ENCODE peak calls at places on chromosomes 16 and 17, in ten cellular contexts. P is mammary epithelial cell, M is lower lobe of right lung, E is fibroblast of lung, T is hepatocyte, X is brain microvascular endothelial cell, B is heart left ventricle, R is A549, V is suprapubic skin, Q is gastrocnemius medialis. I is an unnamed sample.

GRCh38 chr17:28983286-28984240 is 22.3 kb downstream of the SEZ6 start:
- DNase-seq in B (no peak), P (no peak), M (no peak), R (no peak), V (no peak), Q (no peak), X (no peak), T (no peak), E (no peak), I (no peak)

GRCh38 chr17:82082456-82082855 is 15.6 kb downstream of the FASN start:
- DNase-seq in E (no peak), Q (no peak), M (no peak), B (no peak), V (no peak), R (no peak), X (no peak), P (no peak), T (no peak), I (no peak)

GRCh38 chr17:38601539-38602351 is 4.0 kb downstream of the SRCIN1 start:
- DNase-seq in T (peak; percentile 82), B (no peak), E (no peak), M (no peak), X (no peak), Q (no peak), R (peak; percentile 51), P (no peak), V (no peak), I (no peak)

GRCh38 chr17:44608732-44609435 is 47.4 kb upstream of the MEIOC start:
- DNase-seq in E (no peak), M (no peak), P (no peak), X (no peak), T (no peak), R (no peak), V (no peak), B (no peak), Q (no peak), I (no peak)

GRCh38 chr17:64099543-64099942 is 30.4 kb downstream of the ERN1 start:
- DNase-seq in T (no peak), Q (no peak), R (no peak), X (no peak), V (no peak), P (no peak), M (no peak), B (no peak), E (no peak), I (no peak)

GRCh38 chr16:27355610-27356009 is 41.8 kb downstream of the IL4R start:
- DNase-seq in Q (peak; percentile 19), R (peak; percentile 64), M (peak; percentile 64), B (peak; percentile 55), V (no peak), E (peak; percentile 39), P (no peak), T (no peak), X (peak; percentile 53), I (no peak)

GRCh38 chr17:38579934-38580333 is 25.8 kb downstream of the SRCIN1 start:
- DNase-seq in B (peak; percentile 46), X (peak; percentile 14), R (peak; percentile 68), V (no peak), Q (no peak), T (peak; percentile 77), P (peak; percentile 44), M (peak; percentile 67), E (no peak), I (no peak)

GRCh38 chr17:19354123-19354522 is 8.4 kb downstream of the B9D1 start:
- DNase-seq in X (peak; percentile 80), E (peak; percentile 87), P (peak; percentile 64), Q (no peak), B (no peak), M (no peak), V (no peak), R (peak; percentile 53), T (no peak), I (peak; percentile 86)

GRCh38 chr17:76544123-76544915 is 4.5 kb downstream of the PRCD start:
- DNase-seq in B (peak; percentile 80), R (no peak), M (no peak), P (no peak), E (no peak), Q (no peak), T (peak; percentile 51), X (no peak), V (peak; percentile 61), I (no peak)

GRCh38 chr16:66924527-66925321 is 611 bp downstream of the RRAD start:
- DNase-seq in B (peak; percentile 70), X (no peak), V (no peak), R (no peak), P (no peak), M (peak; percentile 67), E (no peak), T (peak; percentile 75), Q (peak; percentile 67), I (no peak)

GRCh38 chr16:90042946-90043514 is 23.8 kb upstream of the DBNDD1 start:
- DNase-seq in M (no peak), X (no peak), R (no peak), Q (no peak), P (no peak), E (no peak), T (no peak), V (no peak), B (no peak), I (no peak)

DNA sequence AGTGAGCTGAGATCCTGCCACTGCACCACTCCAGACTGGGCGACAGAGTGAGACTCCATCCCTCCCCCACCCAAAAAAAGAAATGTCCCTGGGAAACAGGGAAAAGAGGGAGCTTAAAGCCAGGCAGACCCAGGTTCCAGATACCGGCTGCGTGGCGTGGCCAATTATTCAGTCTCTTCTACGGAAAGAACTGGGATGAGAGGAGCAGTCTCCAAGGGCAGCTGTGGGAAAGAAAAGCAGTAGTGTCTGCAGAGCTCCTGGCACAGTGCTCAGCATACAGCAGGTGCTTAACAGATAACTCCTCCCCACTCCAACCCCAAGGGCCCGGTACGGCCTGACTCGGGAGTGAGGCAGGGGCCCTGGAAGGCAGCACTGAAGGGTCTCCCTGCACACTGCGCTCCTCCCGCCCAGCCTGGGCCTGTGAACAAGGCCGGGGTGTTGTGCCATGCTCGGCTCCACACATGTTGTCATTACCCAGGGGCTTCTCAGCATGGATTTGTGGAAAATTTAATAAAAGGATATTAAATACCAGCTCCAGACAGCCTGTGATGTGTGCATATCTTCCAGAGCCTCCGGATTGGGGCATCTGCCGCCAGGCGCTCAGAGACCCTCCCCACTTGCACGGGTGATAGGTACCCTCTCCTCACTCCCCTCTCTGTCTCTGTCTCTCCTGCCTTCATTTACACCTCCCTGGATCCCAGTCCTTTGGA is 17.6 kb upstream of the SPPL2C start:
- DNase-seq in X (no peak), R (no peak), B (no peak), P (no peak), E (no peak), V (no peak), Q (no peak), M (no peak), T (no peak), I (no peak)
- H3K4me3 ChIP-seq in X (no peak overlapping the region), R (no peak overlapping the region), B (no peak overlapping the region), P (no peak overlapping the region), E (no peak overlapping the region), V (no peak overlapping the region), Q (no peak overlapping the region), M (no peak overlapping the region), T (no peak overlapping the region), I (no peak overlapping the region)

GRCh38 chr16:25258856-25259179 is 1.2 kb upstream of the ZKSCAN2 start:
- DNase-seq in E (no peak), M (no peak), Q (no peak), R (no peak), P (no peak), T (no peak), X (no peak), B (no peak), V (no peak), I (no peak)

GRCh38 chr16:25260416-25260815 is 2.8 kb upstream of the ZKSCAN2 start:
- DNase-seq in M (no peak), T (no peak), B (no peak), P (peak; percentile 11), Q (no peak), X (peak; percentile 12), R (no peak), V (no peak), E (no peak), I (no peak)

GRCh38 chr16:25256821-25257503 is 683 bp downstream of the ZKSCAN2 start:
- DNase-seq in E (no peak), X (peak; percentile 8), T (peak; percentile 34), M (peak; percentile 47), V (peak; percentile 64), P (no peak), R (peak; percentile 22), Q (no peak), B (no peak), I (peak; percentile 20)

GRCh38 chr16:25257956-25258855 is 561 bp upstream of the ZKSCAN2 start:
- DNase-seq in Q (peak; percentile 85), E (peak; percentile 91), T (peak; percentile 93), P (peak; percentile 81), R (peak; percentile 97), M (peak; percentile 88), X (peak; percentile 71), B (peak; percentile 85), V (peak; percentile 87), I (peak; percentile 90)

DNA sequence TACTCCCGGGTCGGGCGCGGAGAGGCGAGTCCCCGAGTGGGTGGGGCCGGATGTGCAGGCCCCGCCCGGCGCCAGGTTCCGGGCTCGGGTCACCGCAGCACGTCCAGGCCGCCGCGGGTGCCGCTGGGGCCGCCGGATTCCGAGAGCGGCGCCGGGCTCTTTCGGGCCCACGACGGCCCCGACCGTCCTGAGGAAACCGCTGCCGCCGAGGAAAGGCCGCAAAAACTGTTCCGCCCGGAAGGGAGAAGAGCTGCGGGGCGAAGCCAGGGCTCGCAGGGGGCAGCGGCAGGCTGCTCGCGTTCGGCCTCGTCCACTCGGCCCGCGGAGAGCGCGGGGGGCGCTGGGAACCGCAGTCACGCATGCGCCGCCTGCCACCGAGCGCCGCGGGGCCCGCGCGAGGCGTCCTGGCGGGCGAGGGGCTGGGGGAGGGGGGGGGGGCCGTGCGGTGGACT is at the start of gene ZKSCAN2:
- DNase-seq in E (peak; percentile 89), X (peak; percentile 75), V (peak; percentile 92), B (peak; percentile 95), R (peak; percentile 93), Q (peak; percentile 87), T (peak; percentile 97), M (peak; percentile 94), P (peak; percentile 92), I (peak; percentile 91)
- TF ChIP-seq CTCF in E (no peak), X (no peak), V (no peak), B (no peak), R (no peak), Q (no peak), T (no peak), M (no peak), P (no peak), I (no peak)

GRCh38 chr16:71610936-71611871 is 14.8 kb upstream of the MARVELD3 start:
- DNase-seq in P (peak; percentile 37), X (peak; percentile 44), T (peak; percentile 88), B (peak; percentile 39), R (peak; percentile 76), V (peak; percentile 66), Q (no peak), M (peak; percentile 83), E (peak; percentile 43), I (peak; percentile 47)
- H3K4me3 ChIP-seq in P (no peak overlapping the region), X (no peak overlapping the region), T (no peak overlapping the region), B (no peak overlapping the region), R (peak overlapping the region; percentile 3), V (no peak overlapping the region), Q (no peak overlapping the region), M (no peak overlapping the region), E (no peak overlapping the region), I (no peak overlapping the region)

DNA sequence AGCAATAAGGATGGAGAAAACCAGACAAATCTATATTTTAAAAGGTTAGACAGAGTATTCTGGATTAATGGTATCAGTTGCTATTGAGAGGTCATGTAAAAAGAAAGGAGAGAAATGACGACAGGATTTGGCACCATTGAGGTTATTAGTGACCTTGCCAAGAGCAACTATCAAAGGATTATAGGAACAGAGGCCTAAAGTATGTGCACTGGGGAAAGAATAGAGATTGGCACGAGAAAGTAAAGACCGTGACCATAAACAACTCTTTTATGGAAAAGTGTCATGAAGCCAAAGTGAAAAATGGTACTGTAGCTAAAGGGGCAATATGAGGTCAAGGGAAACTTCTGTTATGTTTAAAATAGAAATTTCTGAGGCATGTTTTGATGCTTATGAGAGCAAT is 115.2 kb upstream of the KIF2B start:
- DNase-seq in V (no peak), E (peak; percentile 2), Q (no peak), P (no peak), T (no peak), X (no peak), M (no peak), R (no peak), B (no peak), I (peak; percentile 22)
- TF ChIP-seq CTCF in V (no peak), E (no peak), Q (no peak), P (no peak), T (no peak), X (no peak), M (no peak), R (no peak), B (no peak), I (no peak)

I was measured in astrocyte of the spinal cord.